ENCODE peak calls at places on chromosomes 3 and 15, in ten cellular contexts. Q is HS-5; Y is stimulated activated CD4-positive, alpha-beta T cell treated with anti-CD3 and anti-CD28 coated beads, Interleukin-2, amount 100 ng/mL, for 48 hours; Z is ACHN; T is left cardiac atrium; D is HT1080; M is activated CD4-positive, alpha-beta T cell treated with anti-CD3 and anti-CD28 coated beads, Interleukin-2, amount 10 ng/mL, durations not matched to agents 7 days and 5 days; H is aorta; N is hypothalamus; V is GM13977. J is an unnamed sample.

GRCh38 chr3:48715179-48715800 is 1.7 kb downstream of the IP6K2 start:
- DNase-seq in Q (no peak), Y (no peak), Z (peak; percentile 10), T (no peak), D (peak; percentile 9), M (no peak), H (no peak), N (no peak), V (no peak), J (no peak)

GRCh38 chr3:128222771-128223386 is 69.6 kb downstream of the EEFSEC start:
- DNase-seq in Q (no peak), Y (no peak), Z (no peak), T (no peak), D (no peak), M (no peak), H (no peak), N (no peak), V (no peak), J (no peak)

GRCh38 chr3:197487911-197488391 is 67.8 kb downstream of the BDH1 start:
- DNase-seq in Q (peak; percentile 91), Y (no peak), Z (peak; percentile 82), T (peak; percentile 75), D (peak; percentile 98), M (no peak), H (peak; percentile 82), N (no peak), V (no peak), J (no peak)

GRCh38 chr3:9875448-9875847 is 4.6 kb downstream of the CIDEC start:
- DNase-seq in Q (no peak), Y (no peak), Z (no peak), T (no peak), D (no peak), M (no peak), H (no peak), N (no peak), V (no peak), J (no peak)

GRCh38 chr3:122921791-122922651 is 105.5 kb downstream of the SEMA5B start:
- DNase-seq in Q (no peak), Y (peak; percentile 30), Z (no peak), T (no peak), D (no peak), M (peak; percentile 32), H (no peak), N (no peak), V (peak; percentile 64), J (no peak)

GRCh38 chr3:57752307-57752706 is 3.8 kb upstream of the SLMAP start:
- DNase-seq in Q (no peak), Y (no peak), Z (peak; percentile 68), T (no peak), D (peak; percentile 85), M (no peak), H (no peak), N (no peak), V (no peak), J (no peak)

GRCh38 chr3:136731274-136731884 is 20.8 kb downstream of the STAG1 start:
- DNase-seq in Q (no peak), Y (no peak), Z (peak; percentile 6), T (no peak), D (no peak), M (no peak), H (no peak), N (no peak), V (no peak), J (no peak)

GRCh38 chr3:185852562-185853135 is 27.8 kb upstream of the IGF2BP2 start:
- DNase-seq in Q (no peak), Y (no peak), Z (no peak), T (no peak), D (no peak), M (no peak), H (no peak), N (no peak), V (no peak), J (no peak)

GRCh38 chr3:141979050-141979671 is 102.7 kb downstream of the ATP1B3 start:
- DNase-seq in Q (peak; percentile 68), Y (no peak), Z (peak; percentile 28), T (no peak), D (peak; percentile 85), M (no peak), H (no peak), N (no peak), V (no peak), J (no peak)

GRCh38 chr3:32817561-32818430 is at the start of gene TRIM71:
- DNase-seq in Q (peak; percentile 2), Y (peak; percentile 7), Z (no peak), T (no peak), D (no peak), M (peak; percentile 7), H (no peak), N (no peak), V (peak; percentile 65), J (no peak)

GRCh38 chr15:74406992-74407705 is 26.6 kb downstream of the SEMA7A start:
- DNase-seq in Q (peak; percentile 84), Y (no peak), Z (peak; percentile 87), T (no peak), D (peak; percentile 97), M (no peak), H (no peak), N (no peak), V (no peak), J (no peak)